ENCODE peak calls at places on chromosomes 5 and 9, in ten cellular contexts. K, D, V, P, T, S, R, N, Q and O are unnamed samples.

GRCh38 chr9:136543830-136544548 is 1.9 kb downstream of the NOTCH1 start:
- DNase-seq in D (peak), R (no peak), S (peak), T (no peak), V (no peak), Q (no peak), P (no peak), N (no peak), K (no peak), O (peak)

GRCh38 chr9:90287567-90288274 is 354.9 kb downstream of the DIRAS2 start:
- DNase-seq in R (peak), V (peak), T (no peak), K (no peak), S (no peak), Q (no peak), P (no peak), N (peak), D (no peak), O (peak)

GRCh38 chr5:88964831-88965230 is 81.8 kb upstream of the MEF2C start:
- DNase-seq in P (no peak), N (no peak), R (no peak), T (no peak), K (no peak), V (no peak), S (no peak), Q (no peak), D (no peak), O (no peak)

GRCh38 chr5:135828793-135829150 is 5.7 kb upstream of the SLC25A48 start:
- DNase-seq in N (peak), T (no peak), D (no peak), P (no peak), S (no peak), Q (no peak), V (no peak), R (no peak), K (no peak), O (no peak)

GRCh38 chr9:107707915-107708441 is 218.4 kb upstream of the KLF4 start:
- DNase-seq in R (no peak), T (no peak), K (peak), V (no peak), D (no peak), N (no peak), S (no peak), P (no peak), Q (peak), O (no peak)

GRCh38 chr9:28317706-28318210 is 744.5 kb upstream of the C9orf72 start:
- DNase-seq in Q (no peak), T (no peak), P (no peak), K (no peak), N (no peak), V (no peak), D (no peak), R (no peak), S (no peak), O (no peak)

GRCh38 chr9:38621434-38622082 is 1.2 kb upstream of the ANKRD18A start:
- DNase-seq in R (peak), T (peak), P (peak), K (no peak), V (peak), N (peak), S (peak), D (no peak), Q (no peak), O (peak)

GRCh38 chr9:13716620-13717019 is 437.1 kb upstream of the MPDZ start:
- DNase-seq in R (no peak), Q (no peak), T (no peak), N (no peak), V (no peak), P (no peak), K (no peak), D (no peak), S (no peak), O (no peak)

GRCh38 chr5:35136386-35136785 is 88.6 kb upstream of the AGXT2 start:
- DNase-seq in P (no peak), S (no peak), V (no peak), T (no peak), K (peak), D (no peak), R (peak), Q (peak), N (no peak), O (no peak)